ENCODE peak calls at places on chromosomes 11 and 22, in five cellular contexts. Y, L, E, H and S are unnamed samples.

GRCh38 chr11:85823816-85824215 is 12.9 kb upstream of the SYTL2 start:
- DNase-seq in Y (no peak), L (no peak), E (peak; percentile 46), H (no peak), S (no peak)

GRCh38 chr11:105915036-105915435 is 107.0 kb downstream of the MSANTD4 start:
- DNase-seq in Y (no peak), L (peak; percentile 34), E (no peak), H (no peak), S (no peak)

GRCh38 chr11:20397281-20397680 is 9.8 kb downstream of the PRMT3 start:
- DNase-seq in Y (no peak), L (peak; percentile 80), E (peak; percentile 57), H (no peak), S (peak; percentile 60)

GRCh38 chr11:77073328-77074001 is 6.7 kb downstream of the CAPN5 start:
- DNase-seq in Y (peak; percentile 82), L (peak; percentile 98), E (peak; percentile 94), H (peak; percentile 90), S (peak; percentile 98)

GRCh38 chr11:20156280-20156875 is 3.9 kb downstream of the DBX1 start:
- DNase-seq in Y (no peak), L (no peak), E (no peak), H (no peak), S (no peak)

GRCh38 chr11:86799680-86800075 is 664 bp upstream of the PRSS23 start:
- DNase-seq in Y (no peak), L (peak; percentile 57), E (no peak), H (no peak), S (no peak)

GRCh38 chr11:111777094-111778046 is 11.2 kb upstream of the PPP2R1B start:
- DNase-seq in Y (peak; percentile 44), L (peak; percentile 93), E (peak; percentile 82), H (no peak), S (peak; percentile 85)

GRCh38 chr22:22195265-22196017 is 49.1 kb upstream of the VPREB1 start:
- DNase-seq in Y (peak; percentile 17), L (peak; percentile 74), E (peak; percentile 37), H (peak; percentile 65), S (peak; percentile 61)

GRCh38 chr22:20242393-20243175 is 25.5 kb downstream of the RTN4R start:
- DNase-seq in Y (no peak), L (no peak), E (no peak), H (no peak), S (no peak)

GRCh38 chr11:10116588-10116987 is 177.4 kb downstream of the SBF2 start:
- DNase-seq in Y (no peak), L (no peak), E (no peak), H (no peak), S (no peak)

GRCh38 chr22:45629469-45630089 is 42.1 kb upstream of the ATXN10 start:
- DNase-seq in Y (no peak), L (no peak), E (no peak), H (no peak), S (no peak)

GRCh38 chr11:31873115-31873514 is 62.0 kb upstream of the PAX6 start:
- DNase-seq in Y (no peak), L (no peak), E (no peak), H (no peak), S (no peak)
- TF ChIP-seq CTCF in Y (no peak), L (no peak), E (no peak), H (no peak), S (no peak)

GRCh38 chr11:135019343-135019742 is 607.3 kb upstream of the B3GAT1 start:
- DNase-seq in Y (no peak), L (no peak), E (no peak), H (no peak), S (no peak)

GRCh38 chr11:135022430-135022829 is 610.4 kb upstream of the B3GAT1 start:
- DNase-seq in Y (no peak), L (no peak), E (no peak), H (no peak), S (no peak)

GRCh38 chr11:135015966-135016365 is 603.9 kb upstream of the B3GAT1 start:
- DNase-seq in Y (no peak), L (no peak), E (no peak), H (no peak), S (no peak)

GRCh38 chr11:135017296-135017695 is 605.3 kb upstream of the B3GAT1 start:
- DNase-seq in Y (no peak), L (no peak), E (no peak), H (no peak), S (no peak)
- H3K4me3 ChIP-seq in Y (no peak overlapping the region), L (no peak overlapping the region), E (no peak overlapping the region), H (no peak overlapping the region), S (no peak overlapping the region)

GRCh38 chr11:112841719-112842118 is 119.5 kb upstream of the NCAM1 start:
- DNase-seq in Y (no peak), L (no peak), E (no peak), H (no peak), S (no peak)

GRCh38 chr11:112835556-112835955 is 125.7 kb upstream of the NCAM1 start:
- DNase-seq in Y (no peak), L (no peak), E (no peak), H (no peak), S (no peak)

GRCh38 chr11:112839051-112839450 is 122.2 kb upstream of the NCAM1 start:
- DNase-seq in Y (no peak), L (no peak), E (no peak), H (no peak), S (no peak)

GRCh38 chr11:112834277-112834755 is 126.9 kb upstream of the NCAM1 start:
- DNase-seq in Y (peak; percentile 74), L (no peak), E (no peak), H (peak; percentile 86), S (no peak)

DNA sequence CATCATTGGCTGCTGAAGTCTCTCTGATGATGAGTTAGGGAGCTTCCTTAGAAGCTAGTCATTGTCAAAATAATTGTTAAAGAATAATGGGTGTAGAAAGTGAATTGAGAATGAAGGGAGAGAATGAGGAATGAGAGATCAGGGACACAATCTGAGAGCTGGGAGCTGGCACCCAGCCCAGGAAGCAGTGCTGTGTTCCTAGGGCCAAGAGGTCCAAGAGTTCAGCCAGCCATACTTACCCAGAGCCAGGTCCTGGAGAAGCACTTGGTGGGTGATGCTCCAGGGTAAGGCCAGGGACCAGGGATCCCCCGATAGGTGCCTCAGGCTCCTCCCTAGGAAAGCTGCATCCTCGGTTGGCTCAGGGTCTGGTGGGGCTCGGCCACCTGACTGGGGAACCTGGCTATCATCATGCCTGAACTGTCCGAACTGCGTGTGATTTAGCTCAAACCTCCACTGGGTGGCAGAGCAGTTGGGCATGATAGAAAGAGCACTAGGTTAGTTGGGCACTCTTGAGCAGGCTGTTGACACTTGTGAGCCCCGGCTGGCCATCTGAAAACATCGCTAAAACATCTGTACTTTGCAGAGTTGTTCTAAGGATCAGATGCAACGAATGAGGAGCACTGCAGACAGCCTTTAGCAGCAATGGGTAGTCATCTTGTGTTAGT is 123.9 kb upstream of the NCAM1 start:
- DNase-seq in Y (peak; percentile 45), L (peak; percentile 2), E (no peak), H (no peak), S (no peak)
- TF ChIP-seq CTCF in Y (peak; percentile 58), L (no peak), E (no peak), H (peak; percentile 12), S (peak; percentile 2)

GRCh38 chr11:96899971-96900370 is 510.2 kb downstream of the JRKL start:
- DNase-seq in Y (no peak), L (no peak), E (no peak), H (no peak), S (no peak)
- H3K4me3 ChIP-seq in Y (no peak overlapping the region), L (no peak overlapping the region), E (no peak overlapping the region), H (no peak overlapping the region), S (no peak overlapping the region)

GRCh38 chr11:73367482-73368024 is 8.6 kb upstream of the RELT start:
- DNase-seq in Y (no peak), L (no peak), E (no peak), H (no peak), S (no peak)
- TF ChIP-seq CTCF in Y (no peak), L (no peak), E (no peak), H (no peak), S (no peak)